ENCODE peak calls at places on chromosomes 12 and 14, in nine cellular contexts. One of them, this sample, is unnamed.

GRCh38 chr14:101929096-101929495 is 35.3 kb upstream of the DYNC1H1 start:
- DNase-seq in MM.1S: no peak
- DNase-seq in Peyer's patch: no peak
- DNase-seq in fibroblast of lung: no peak
- DNase-seq in heart right ventricle: no peak
- DNase-seq in CD8-positive, alpha-beta T cell: no peak
- DNase-seq in esophagus muscularis mucosa: no peak
- DNase-seq in NT2/D1: no peak
- DNase-seq in cardiac muscle cell: no peak
- DNase-seq in this sample: no peak

GRCh38 chr12:49824416-49824815 is 3.8 kb downstream of the NCKAP5L start:
- DNase-seq in MM.1S: no peak
- DNase-seq in Peyer's patch: no peak
- DNase-seq in fibroblast of lung: no peak
- DNase-seq in heart right ventricle: no peak
- DNase-seq in CD8-positive, alpha-beta T cell: no peak
- DNase-seq in esophagus muscularis mucosa: no peak
- DNase-seq in NT2/D1: no peak
- DNase-seq in cardiac muscle cell: no peak
- DNase-seq in this sample: no peak

GRCh38 chr12:125528300-125528699 is 463.1 kb downstream of the AACS start:
- DNase-seq in MM.1S: no peak
- DNase-seq in Peyer's patch: no peak
- DNase-seq in fibroblast of lung: no peak
- DNase-seq in heart right ventricle: no peak
- DNase-seq in CD8-positive, alpha-beta T cell: no peak
- DNase-seq in esophagus muscularis mucosa: no peak
- DNase-seq in NT2/D1: no peak
- DNase-seq in cardiac muscle cell: no peak
- DNase-seq in this sample: no peak

GRCh38 chr14:61140872-61141271 is 140.3 kb downstream of the TMEM30B start:
- DNase-seq in MM.1S: no peak
- DNase-seq in Peyer's patch: no peak
- DNase-seq in fibroblast of lung: peak; percentile 99
- DNase-seq in heart right ventricle: no peak
- DNase-seq in CD8-positive, alpha-beta T cell: no peak
- DNase-seq in esophagus muscularis mucosa: no peak
- DNase-seq in NT2/D1: no peak
- DNase-seq in cardiac muscle cell: no peak
- DNase-seq in this sample: no peak

GRCh38 chr14:50288146-50288545 is 23.9 kb downstream of the L2HGDH start:
- DNase-seq in MM.1S: no peak
- DNase-seq in Peyer's patch: no peak
- DNase-seq in fibroblast of lung: no peak
- DNase-seq in heart right ventricle: no peak
- DNase-seq in CD8-positive, alpha-beta T cell: no peak
- DNase-seq in esophagus muscularis mucosa: no peak
- DNase-seq in NT2/D1: no peak
- DNase-seq in cardiac muscle cell: no peak
- DNase-seq in this sample: no peak

GRCh38 chr14:92538412-92539017 is 24.9 kb downstream of the RIN3 start:
- DNase-seq in MM.1S: peak; percentile 64
- DNase-seq in Peyer's patch: no peak
- DNase-seq in fibroblast of lung: no peak
- DNase-seq in heart right ventricle: no peak
- DNase-seq in CD8-positive, alpha-beta T cell: no peak
- DNase-seq in esophagus muscularis mucosa: no peak
- DNase-seq in NT2/D1: no peak
- DNase-seq in cardiac muscle cell: no peak
- DNase-seq in this sample: no peak

GRCh38 chr14:61963926-61964325 is 201.7 kb downstream of the SNAPC1 start:
- DNase-seq in MM.1S: no peak
- DNase-seq in Peyer's patch: no peak
- DNase-seq in fibroblast of lung: no peak
- DNase-seq in heart right ventricle: no peak
- DNase-seq in CD8-positive, alpha-beta T cell: no peak
- DNase-seq in esophagus muscularis mucosa: no peak
- DNase-seq in NT2/D1: no peak
- DNase-seq in cardiac muscle cell: no peak
- DNase-seq in this sample: no peak

GRCh38 chr14:96085369-96085768 is 46.2 kb downstream of the C14orf132 start:
- DNase-seq in MM.1S: no peak
- DNase-seq in Peyer's patch: no peak
- DNase-seq in fibroblast of lung: peak; percentile 63
- DNase-seq in heart right ventricle: no peak
- DNase-seq in CD8-positive, alpha-beta T cell: no peak
- DNase-seq in esophagus muscularis mucosa: no peak
- DNase-seq in NT2/D1: no peak
- DNase-seq in cardiac muscle cell: no peak
- DNase-seq in this sample: no peak

GRCh38 chr14:49220492-49220891 is 365.7 kb downstream of the RPS29 start:
- DNase-seq in MM.1S: no peak
- DNase-seq in Peyer's patch: no peak
- DNase-seq in fibroblast of lung: peak; percentile 8
- DNase-seq in heart right ventricle: no peak
- DNase-seq in CD8-positive, alpha-beta T cell: no peak
- DNase-seq in esophagus muscularis mucosa: no peak
- DNase-seq in NT2/D1: no peak
- DNase-seq in cardiac muscle cell: no peak
- DNase-seq in this sample: no peak

GRCh38 chr12:56358836-56359532 is 923 bp downstream of the STAT2 start:
- DNase-seq in MM.1S: peak; percentile 90
- DNase-seq in Peyer's patch: peak; percentile 46
- DNase-seq in fibroblast of lung: peak; percentile 85
- DNase-seq in heart right ventricle: no peak
- DNase-seq in CD8-positive, alpha-beta T cell: no peak
- DNase-seq in esophagus muscularis mucosa: no peak
- DNase-seq in NT2/D1: no peak
- DNase-seq in cardiac muscle cell: no peak
- DNase-seq in this sample: no peak

GRCh38 chr12:71840226-71840847 is 778 bp downstream of the TBC1D15 start:
- DNase-seq in MM.1S: no peak
- DNase-seq in Peyer's patch: no peak
- DNase-seq in fibroblast of lung: peak; percentile 73
- DNase-seq in heart right ventricle: peak; percentile 10
- DNase-seq in CD8-positive, alpha-beta T cell: no peak
- DNase-seq in esophagus muscularis mucosa: no peak
- DNase-seq in NT2/D1: no peak
- DNase-seq in cardiac muscle cell: no peak
- DNase-seq in this sample: no peak

GRCh38 chr12:5177731-5178130 is 134.1 kb downstream of the KCNA5 start:
- DNase-seq in MM.1S: no peak
- DNase-seq in Peyer's patch: peak; percentile 81
- DNase-seq in fibroblast of lung: no peak
- DNase-seq in heart right ventricle: no peak
- DNase-seq in CD8-positive, alpha-beta T cell: no peak
- DNase-seq in esophagus muscularis mucosa: no peak
- DNase-seq in NT2/D1: no peak
- DNase-seq in cardiac muscle cell: no peak
- DNase-seq in this sample: no peak

GRCh38 chr14:93065272-93065730 is 50.4 kb downstream of the ITPK1 start:
- DNase-seq in MM.1S: no peak
- DNase-seq in Peyer's patch: no peak
- DNase-seq in fibroblast of lung: no peak
- DNase-seq in heart right ventricle: no peak
- DNase-seq in CD8-positive, alpha-beta T cell: no peak
- DNase-seq in esophagus muscularis mucosa: no peak
- DNase-seq in NT2/D1: no peak
- DNase-seq in cardiac muscle cell: no peak
- DNase-seq in this sample: no peak

GRCh38 chr12:47194501-47194900 is 114.7 kb upstream of the AMIGO2 start:
- DNase-seq in MM.1S: peak; percentile 19
- DNase-seq in Peyer's patch: no peak
- DNase-seq in fibroblast of lung: no peak
- DNase-seq in heart right ventricle: no peak
- DNase-seq in CD8-positive, alpha-beta T cell: no peak
- DNase-seq in esophagus muscularis mucosa: no peak
- DNase-seq in NT2/D1: no peak
- DNase-seq in cardiac muscle cell: peak; percentile 61
- DNase-seq in this sample: no peak

GRCh38 chr12:18681818-18682217 is 56.0 kb downstream of the PLCZ1 start:
- DNase-seq in MM.1S: no peak
- DNase-seq in Peyer's patch: no peak
- DNase-seq in fibroblast of lung: no peak
- DNase-seq in heart right ventricle: no peak
- DNase-seq in CD8-positive, alpha-beta T cell: no peak
- DNase-seq in esophagus muscularis mucosa: no peak
- DNase-seq in NT2/D1: peak; percentile 92
- DNase-seq in cardiac muscle cell: no peak
- DNase-seq in this sample: no peak

GRCh38 chr12:113142173-113142885 is 6.8 kb upstream of the RASAL1 start:
- DNase-seq in MM.1S: no peak
- DNase-seq in Peyer's patch: peak; percentile 56
- DNase-seq in fibroblast of lung: no peak
- DNase-seq in heart right ventricle: no peak
- DNase-seq in CD8-positive, alpha-beta T cell: no peak
- DNase-seq in esophagus muscularis mucosa: no peak
- DNase-seq in NT2/D1: no peak
- DNase-seq in cardiac muscle cell: no peak
- DNase-seq in this sample: peak; percentile 77

GRCh38 chr14:24080888-24081738 is 9.8 kb downstream of the CPNE6 start:
- DNase-seq in MM.1S: peak; percentile 47
- DNase-seq in Peyer's patch: peak; percentile 93
- DNase-seq in fibroblast of lung: peak; percentile 38
- DNase-seq in heart right ventricle: peak; percentile 31
- DNase-seq in CD8-positive, alpha-beta T cell: peak; percentile 65
- DNase-seq in esophagus muscularis mucosa: no peak
- DNase-seq in NT2/D1: no peak
- DNase-seq in cardiac muscle cell: peak; percentile 74
- DNase-seq in this sample: peak; percentile 85

GRCh38 chr12:127548123-127548553 is 718.8 kb upstream of the TMEM132C start:
- DNase-seq in MM.1S: no peak
- DNase-seq in Peyer's patch: no peak
- DNase-seq in fibroblast of lung: peak; percentile 93
- DNase-seq in heart right ventricle: no peak
- DNase-seq in CD8-positive, alpha-beta T cell: no peak
- DNase-seq in esophagus muscularis mucosa: no peak
- DNase-seq in NT2/D1: peak; percentile 11
- DNase-seq in cardiac muscle cell: no peak
- DNase-seq in this sample: no peak

GRCh38 chr12:111748867-111749266 is 17.9 kb upstream of the ALDH2 start:
- DNase-seq in MM.1S: no peak
- DNase-seq in Peyer's patch: no peak
- DNase-seq in fibroblast of lung: no peak
- DNase-seq in heart right ventricle: no peak
- DNase-seq in CD8-positive, alpha-beta T cell: no peak
- DNase-seq in esophagus muscularis mucosa: no peak
- DNase-seq in NT2/D1: no peak
- DNase-seq in cardiac muscle cell: no peak
- DNase-seq in this sample: no peak

GRCh38 chr12:70883855-70884254 is 36.7 kb downstream of the PTPRR start:
- DNase-seq in MM.1S: no peak
- DNase-seq in Peyer's patch: no peak
- DNase-seq in fibroblast of lung: no peak
- DNase-seq in heart right ventricle: no peak
- DNase-seq in CD8-positive, alpha-beta T cell: no peak
- DNase-seq in esophagus muscularis mucosa: no peak
- DNase-seq in NT2/D1: no peak
- DNase-seq in cardiac muscle cell: peak; percentile 90
- DNase-seq in this sample: no peak

GRCh38 chr14:64758711-64759554 is 54.7 kb downstream of the PLEKHG3 start:
- DNase-seq in MM.1S: no peak
- DNase-seq in Peyer's patch: no peak
- DNase-seq in fibroblast of lung: peak; percentile 97
- DNase-seq in heart right ventricle: peak; percentile 60
- DNase-seq in CD8-positive, alpha-beta T cell: no peak
- DNase-seq in esophagus muscularis mucosa: no peak
- DNase-seq in NT2/D1: no peak
- DNase-seq in cardiac muscle cell: no peak
- DNase-seq in this sample: no peak
- H3K4me1 ChIP-seq in MM.1S: no peaks in the 10 kb centered on the region
- H3K4me1 ChIP-seq in Peyer's patch: peaks cover 39% of the 10 kb centered on the region
- H3K4me1 ChIP-seq in fibroblast of lung: peaks cover 28% of the 10 kb centered on the region
- H3K4me1 ChIP-seq in heart right ventricle: peaks cover 52% of the 10 kb centered on the region
- H3K4me1 ChIP-seq in CD8-positive, alpha-beta T cell: no peaks in the 10 kb centered on the region
- H3K4me1 ChIP-seq in esophagus muscularis mucosa: peaks cover 46% of the 10 kb centered on the region
- H3K4me1 ChIP-seq in NT2/D1: peaks cover 20% of the 10 kb centered on the region
- H3K4me1 ChIP-seq in cardiac muscle cell: peaks cover 36% of the 10 kb centered on the region
- H3K4me1 ChIP-seq in this sample: peaks cover 38% of the 10 kb centered on the region

DNA sequence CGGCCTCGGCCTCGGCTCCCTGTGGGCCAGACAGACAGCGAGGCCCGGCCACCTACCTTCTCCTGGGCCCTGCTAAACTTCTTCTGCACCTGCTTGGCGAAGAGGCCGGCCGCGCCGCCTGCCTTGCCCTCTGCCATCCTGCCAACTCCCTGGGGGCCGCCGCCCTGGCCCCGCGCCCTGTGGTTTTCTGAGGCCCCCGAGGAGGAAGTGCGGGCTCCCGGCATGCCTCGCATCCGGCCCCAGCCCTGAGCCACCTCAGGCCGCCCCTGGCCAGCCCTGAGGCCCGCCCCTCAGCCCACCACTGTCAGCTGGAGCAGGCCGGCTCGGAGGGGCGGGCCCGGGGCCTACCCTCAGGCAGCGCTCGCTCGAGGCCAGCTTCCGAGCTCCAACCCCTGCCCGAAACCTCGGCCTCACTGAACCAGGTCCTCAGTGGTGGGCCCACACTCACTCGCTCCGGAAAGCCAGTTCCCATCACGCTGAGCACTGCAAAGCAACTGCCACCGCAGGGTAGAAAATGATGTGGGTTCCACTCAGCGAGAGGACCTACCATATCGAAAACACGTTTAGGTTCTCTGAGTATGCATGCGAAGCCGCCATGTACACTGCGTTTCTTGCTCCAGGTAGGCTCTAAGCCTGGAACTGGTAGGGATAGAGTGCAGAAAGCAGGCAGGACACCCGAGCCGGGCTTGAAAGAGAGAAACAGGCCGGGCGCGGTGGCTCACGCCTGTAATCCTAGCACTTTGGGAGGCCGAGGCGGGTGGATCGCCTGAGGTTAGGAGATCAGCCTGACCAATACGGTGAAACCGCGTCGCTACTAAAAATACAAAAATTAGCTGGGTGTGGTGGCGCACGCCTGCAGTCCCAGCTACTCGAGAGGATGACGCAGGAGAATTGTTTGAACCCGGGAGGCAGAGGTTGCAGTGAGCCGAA is at the start of gene BIN2:
- DNase-seq in MM.1S: peak; percentile 76
- DNase-seq in Peyer's patch: peak; percentile 94
- DNase-seq in fibroblast of lung: no peak
- DNase-seq in heart right ventricle: peak; percentile 20
- DNase-seq in CD8-positive, alpha-beta T cell: peak; percentile 71
- DNase-seq in esophagus muscularis mucosa: no peak
- DNase-seq in NT2/D1: no peak
- DNase-seq in cardiac muscle cell: no peak
- DNase-seq in this sample: peak; percentile 75
- H3K4me3 ChIP-seq in MM.1S: peak within 1 kb of the TSS; percentile 87
- H3K4me3 ChIP-seq in Peyer's patch: peak within 1 kb of the TSS; percentile 44
- H3K4me3 ChIP-seq in fibroblast of lung: no peak within 1 kb of the TSS
- H3K4me3 ChIP-seq in heart right ventricle: peak within 1 kb of the TSS; percentile 34
- H3K4me3 ChIP-seq in CD8-positive, alpha-beta T cell: peak within 1 kb of the TSS; percentile 77
- H3K4me3 ChIP-seq in esophagus muscularis mucosa: peak within 1 kb of the TSS; percentile 35
- H3K4me3 ChIP-seq in NT2/D1: no peak within 1 kb of the TSS
- H3K4me3 ChIP-seq in cardiac muscle cell: no peak within 1 kb of the TSS
- H3K4me3 ChIP-seq in this sample: no peak within 1 kb of the TSS

GRCh38 chr14:105473677-105474477 is 744 bp upstream of the CRIP2 start:
- DNase-seq in MM.1S: no peak
- DNase-seq in Peyer's patch: peak; percentile 85
- DNase-seq in fibroblast of lung: peak; percentile 88
- DNase-seq in heart right ventricle: peak; percentile 98
- DNase-seq in CD8-positive, alpha-beta T cell: peak; percentile 77
- DNase-seq in esophagus muscularis mucosa: peak; percentile 95
- DNase-seq in NT2/D1: peak; percentile 82
- DNase-seq in cardiac muscle cell: peak; percentile 98
- DNase-seq in this sample: peak; percentile 87
- H3K4me1 ChIP-seq in MM.1S: no peaks in the 10 kb centered on the region
- H3K4me1 ChIP-seq in Peyer's patch: peaks cover 56% of the 10 kb centered on the region
- H3K4me1 ChIP-seq in fibroblast of lung: peaks cover 27% of the 10 kb centered on the region
- H3K4me1 ChIP-seq in heart right ventricle: peaks cover 78% of the 10 kb centered on the region
- H3K4me1 ChIP-seq in CD8-positive, alpha-beta T cell: peaks cover 43% of the 10 kb centered on the region
- H3K4me1 ChIP-seq in esophagus muscularis mucosa: peaks cover 93% of the 10 kb centered on the region
- H3K4me1 ChIP-seq in NT2/D1: peaks cover 30% of the 10 kb centered on the region
- H3K4me1 ChIP-seq in cardiac muscle cell: peaks cover 67% of the 10 kb centered on the region
- H3K4me1 ChIP-seq in this sample: peaks cover 33% of the 10 kb centered on the region

GRCh38 chr14:36655963-36656768 is 5.5 kb upstream of the PAX9 start:
- DNase-seq in MM.1S: no peak
- DNase-seq in Peyer's patch: no peak
- DNase-seq in fibroblast of lung: no peak
- DNase-seq in heart right ventricle: no peak
- DNase-seq in CD8-positive, alpha-beta T cell: no peak
- DNase-seq in esophagus muscularis mucosa: no peak
- DNase-seq in NT2/D1: no peak
- DNase-seq in cardiac muscle cell: peak; percentile 79
- DNase-seq in this sample: peak; percentile 54
- H3K4me3 ChIP-seq in MM.1S: no peak overlapping the region
- H3K4me3 ChIP-seq in Peyer's patch: no peak overlapping the region
- H3K4me3 ChIP-seq in fibroblast of lung: no peak overlapping the region
- H3K4me3 ChIP-seq in heart right ventricle: peak overlapping the region; percentile 13
- H3K4me3 ChIP-seq in CD8-positive, alpha-beta T cell: no peak overlapping the region
- H3K4me3 ChIP-seq in esophagus muscularis mucosa: peak overlapping the region; percentile 44
- H3K4me3 ChIP-seq in NT2/D1: peak overlapping the region; percentile 34
- H3K4me3 ChIP-seq in cardiac muscle cell: peak overlapping the region; percentile 7
- H3K4me3 ChIP-seq in this sample: no peak overlapping the region

This sample was measured in mucosa of descending colon.